ENCODE peak calls at places on chromosomes 6 and 20, in ten cellular contexts. Y, E, W, P, R, F, C, H, M and T are unnamed samples.

GRCh38 chr6:31572041-31572911 is at the start of gene LTA:
- DNase-seq in Y (no peak), E (no peak), W (no peak), P (no peak), R (no peak), F (no peak), C (no peak), H (no peak), M (peak), T (no peak)

GRCh38 chr6:158938811-158939254 is 61.2 kb downstream of the RSPH3 start:
- DNase-seq in Y (no peak), E (peak), W (peak), P (no peak), R (no peak), F (no peak), C (no peak), H (peak), M (no peak), T (no peak)

GRCh38 chr20:33237989-33238388 is 2.2 kb downstream of the BPIFA1 start:
- DNase-seq in Y (no peak), E (no peak), W (no peak), P (no peak), R (no peak), F (no peak), C (no peak), H (no peak), M (no peak), T (no peak)

GRCh38 chr6:30768634-30769087 is 24.3 kb upstream of the IER3 start:
- DNase-seq in Y (no peak), E (no peak), W (no peak), P (no peak), R (no peak), F (no peak), C (peak), H (no peak), M (no peak), T (no peak)

GRCh38 chr6:43971776-43972126 is 155.5 kb downstream of the MRPL14 start:
- DNase-seq in Y (no peak), E (no peak), W (no peak), P (no peak), R (no peak), F (no peak), C (no peak), H (no peak), M (no peak), T (no peak)

GRCh38 chr20:57088436-57088835 is 178.0 kb downstream of the BMP7 start:
- DNase-seq in Y (no peak), E (peak), W (no peak), P (no peak), R (no peak), F (no peak), C (no peak), H (no peak), M (no peak), T (no peak)

GRCh38 chr20:46562373-46563169 is 12.1 kb upstream of the OCSTAMP start:
- DNase-seq in Y (peak), E (peak), W (peak), P (no peak), R (peak), F (no peak), C (peak), H (peak), M (peak), T (peak)

GRCh38 chr20:58903636-58904035 is 51.1 kb downstream of the GNAS start:
- DNase-seq in Y (no peak), E (no peak), W (no peak), P (no peak), R (no peak), F (no peak), C (no peak), H (no peak), M (no peak), T (no peak)

GRCh38 chr6:158669145-158670035 is 19.5 kb downstream of the SYTL3 start:
- DNase-seq in Y (no peak), E (no peak), W (no peak), P (no peak), R (no peak), F (no peak), C (peak), H (no peak), M (no peak), T (peak)

GRCh38 chr20:45467861-45468260 is 1.7 kb upstream of the WFDC2 start:
- DNase-seq in Y (no peak), E (no peak), W (no peak), P (no peak), R (no peak), F (no peak), C (no peak), H (no peak), M (no peak), T (no peak)

GRCh38 chr6:38187285-38187684 is 367.8 kb downstream of the ZFAND3 start:
- DNase-seq in Y (no peak), E (peak), W (no peak), P (no peak), R (no peak), F (no peak), C (no peak), H (no peak), M (no peak), T (no peak)
- TF ChIP-seq CTCF in Y (no peak), E (peak), W (no peak), P (no peak), R (no peak), F (no peak), C (no peak), H (no peak), M (no peak), T (no peak)

GRCh38 chr6:42443312-42444075 is 8.2 kb downstream of the TRERF1 start:
- DNase-seq in Y (no peak), E (no peak), W (no peak), P (no peak), R (no peak), F (no peak), C (no peak), H (no peak), M (no peak), T (no peak)
- TF ChIP-seq CTCF in Y (no peak), E (no peak), W (no peak), P (no peak), R (no peak), F (no peak), C (no peak), H (no peak), M (no peak), T (no peak)

GRCh38 chr20:61295726-61296628 is 43.9 kb downstream of the CDH4 start:
- DNase-seq in Y (peak), E (no peak), W (no peak), P (no peak), R (no peak), F (no peak), C (peak), H (no peak), M (no peak), T (no peak)
- TF ChIP-seq CTCF in Y (no peak), E (peak), W (no peak), P (no peak), R (no peak), F (no peak), C (no peak), H (no peak), M (no peak), T (no peak)

DNA sequence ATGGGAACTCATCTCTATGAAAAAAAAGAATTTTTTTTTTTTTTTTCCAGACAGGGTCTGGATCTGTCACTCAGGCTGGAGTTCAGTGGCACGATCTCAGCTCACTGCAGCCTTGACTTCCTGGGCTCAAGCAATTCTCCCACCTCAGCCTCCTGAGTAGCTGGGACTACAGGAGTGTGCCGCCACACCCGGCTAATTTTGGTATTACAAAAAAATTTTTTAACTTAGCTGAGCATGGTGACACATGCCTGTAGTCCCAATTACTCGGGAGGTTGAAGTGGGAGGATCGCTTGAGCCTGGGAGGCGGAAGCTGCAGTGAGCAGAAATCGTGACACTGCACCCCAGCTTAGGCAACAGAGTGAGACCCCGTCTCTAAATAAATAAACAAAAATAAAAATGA is 7.5 kb downstream of the DEF6 start:
- DNase-seq in Y (no peak), E (no peak), W (no peak), P (no peak), R (no peak), F (no peak), C (no peak), H (no peak), M (no peak), T (no peak)
- TF ChIP-seq CTCF in Y (no peak), E (no peak), W (no peak), P (no peak), R (no peak), F (no peak), C (no peak), H (no peak), M (no peak), T (no peak)

GRCh38 chr20:63538204-63539091 is 1.3 kb upstream of the PTK6 start:
- DNase-seq in Y (no peak), E (no peak), W (no peak), P (no peak), R (no peak), F (no peak), C (no peak), H (peak), M (no peak), T (peak)
- TF ChIP-seq CTCF in Y (no peak), E (peak), W (no peak), P (no peak), R (no peak), F (peak), C (no peak), H (no peak), M (no peak), T (no peak)

GRCh38 chr6:45226081-45226480 is 102.0 kb upstream of the RUNX2 start:
- DNase-seq in Y (no peak), E (no peak), W (no peak), P (no peak), R (no peak), F (no peak), C (no peak), H (no peak), M (no peak), T (no peak)
- TF ChIP-seq CTCF in Y (no peak), E (no peak), W (peak), P (no peak), R (peak), F (no peak), C (no peak), H (no peak), M (no peak), T (no peak)

GRCh38 chr6:94050515-94050914 is 631.2 kb upstream of the EPHA7 start:
- DNase-seq in Y (no peak), E (no peak), W (no peak), P (no peak), R (no peak), F (no peak), C (no peak), H (no peak), M (no peak), T (no peak)

GRCh38 chr6:94049001-94049400 is 629.6 kb upstream of the EPHA7 start:
- DNase-seq in Y (no peak), E (no peak), W (no peak), P (no peak), R (peak), F (no peak), C (no peak), H (no peak), M (no peak), T (no peak)

DNA sequence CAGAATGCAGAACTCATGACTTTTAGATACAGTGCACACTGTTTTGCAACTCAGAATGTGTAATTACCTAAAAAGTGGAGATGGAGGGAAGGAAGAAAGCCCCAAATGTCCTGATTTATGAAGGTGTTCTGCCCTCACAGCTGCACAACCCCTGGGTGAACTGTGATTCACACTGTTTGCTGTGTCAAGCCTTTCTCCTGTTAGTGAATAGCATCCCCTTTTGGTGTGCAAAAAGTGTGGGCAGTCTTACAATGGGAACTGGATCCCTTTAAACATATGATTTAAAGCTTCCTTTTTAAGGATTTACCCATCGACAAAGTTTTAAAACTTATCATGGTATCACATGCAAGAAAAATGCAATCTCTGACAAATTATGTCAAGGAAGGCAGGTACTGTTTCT is 633.4 kb upstream of the EPHA7 start:
- DNase-seq in Y (no peak), E (peak), W (peak), P (peak), R (peak), F (no peak), C (no peak), H (no peak), M (no peak), T (peak)
- TF ChIP-seq CTCF in Y (no peak), E (peak), W (peak), P (peak), R (peak), F (no peak), C (no peak), H (no peak), M (no peak), T (no peak)

GRCh38 chr6:109484161-109484560 is 1.1 kb upstream of the ZBTB24 start:
- DNase-seq in Y (no peak), E (no peak), W (no peak), P (no peak), R (peak), F (no peak), C (peak), H (no peak), M (no peak), T (no peak)
- TF ChIP-seq CTCF in Y (no peak), E (no peak), W (no peak), P (no peak), R (no peak), F (no peak), C (no peak), H (no peak), M (no peak), T (no peak)